ENCODE peak calls at places on chromosomes 7 and 10, in six cellular contexts. W is IMR-90, R is neuronal stem cell, K is H1, Q is mesenchymal stem cell, A is trophoblast cell. O is an unnamed sample. For H3K4me1, the result is how much of the 10 kb centered on the place peaks cover.

GRCh38 chr7:52940511-52940910 is 94.9 kb upstream of the POM121L12 start:
- DNase-seq in K (no peak), R (no peak), W (no peak), A (no peak), Q (no peak), O (no peak)

GRCh38 chr10:50807851-50808776 is 68.4 kb downstream of the ASAH2B start:
- DNase-seq in R (no peak), Q (peak), A (no peak), W (peak), K (no peak), O (peak)

GRCh38 chr10:67827811-67828210 is 10.2 kb downstream of the DNAJC12 start:
- DNase-seq in W (no peak), A (no peak), Q (no peak), R (no peak), K (no peak), O (no peak)

GRCh38 chr10:29257106-29257783 is 31.6 kb upstream of the LYZL1 start:
- DNase-seq in K (no peak), R (no peak), Q (peak), W (peak), A (peak), O (peak)

GRCh38 chr7:107581387-107582013 is 1.5 kb downstream of the BCAP29 start:
- DNase-seq in A (no peak), Q (peak), K (no peak), W (no peak), R (no peak), O (no peak)

GRCh38 chr7:152594801-152595200 is 81.1 kb downstream of the XRCC2 start:
- DNase-seq in K (no peak), A (no peak), W (no peak), Q (no peak), R (no peak), O (no peak)

GRCh38 chr7:45697576-45698136 is 123.5 kb downstream of the ADCY1 start:
- DNase-seq in K (no peak), A (no peak), Q (peak), R (no peak), W (peak), O (no peak)

GRCh38 chr10:68146133-68146532 is 36.8 kb downstream of the MYPN start:
- DNase-seq in Q (no peak), R (no peak), W (no peak), K (no peak), A (no peak), O (no peak)

GRCh38 chr10:47048533-47048905 is 137.3 kb downstream of the PTPN20 start:
- DNase-seq in R (no peak), W (no peak), Q (no peak), K (no peak), A (no peak), O (peak)

GRCh38 chr10:70832852-70833542 is 17.2 kb downstream of the SGPL1 start:
- DNase-seq in R (no peak), K (no peak), A (no peak), W (peak), Q (peak), O (no peak)

GRCh38 chr7:30005511-30005910 is 15.9 kb upstream of the SCRN1 start:
- DNase-seq in R (no peak), K (no peak), W (no peak), A (no peak), Q (no peak), O (no peak)

GRCh38 chr10:131901181-131901829 is 497 bp downstream of the PPP2R2D start:
- DNase-seq in A (peak), K (no peak), R (no peak), W (peak), Q (peak), O (peak)

GRCh38 chr7:66283003-66283920 is 78.1 kb downstream of the TPST1 start:
- DNase-seq in W (peak), K (no peak), R (no peak), Q (peak), A (no peak), O (no peak)

GRCh38 chr10:6840093-6840763 is 260.2 kb upstream of the PRKCQ start:
- DNase-seq in R (no peak), W (no peak), A (no peak), K (no peak), Q (peak), O (no peak)

GRCh38 chr7:101442426-101443070 is 79.9 kb downstream of the COL26A1 start:
- DNase-seq in K (no peak), W (no peak), Q (no peak), R (no peak), A (no peak), O (no peak)

GRCh38 chr7:80439894-80440811 is 71.7 kb downstream of the GNAT3 start:
- DNase-seq in Q (peak), W (peak), A (no peak), R (no peak), K (no peak), O (no peak)

GRCh38 chr7:122307228-122307619 is 2.7 kb upstream of the FEZF1 start:
- DNase-seq in A (no peak), W (no peak), K (peak), Q (no peak), R (no peak), O (peak)
- H3K4me3 ChIP-seq in A (no peak), W (no peak), K (peak), Q (no peak), R (no peak), O (peak)

GRCh38 chr7:120994512-120995363 is 6.2 kb downstream of the CPED1 start:
- DNase-seq in W (no peak), A (no peak), K (no peak), Q (no peak), R (no peak), O (no peak)
- H3K4me1 ChIP-seq in W (under half), A (under half), K (under half), Q (under half), R (under half), O (under half)

DNA sequence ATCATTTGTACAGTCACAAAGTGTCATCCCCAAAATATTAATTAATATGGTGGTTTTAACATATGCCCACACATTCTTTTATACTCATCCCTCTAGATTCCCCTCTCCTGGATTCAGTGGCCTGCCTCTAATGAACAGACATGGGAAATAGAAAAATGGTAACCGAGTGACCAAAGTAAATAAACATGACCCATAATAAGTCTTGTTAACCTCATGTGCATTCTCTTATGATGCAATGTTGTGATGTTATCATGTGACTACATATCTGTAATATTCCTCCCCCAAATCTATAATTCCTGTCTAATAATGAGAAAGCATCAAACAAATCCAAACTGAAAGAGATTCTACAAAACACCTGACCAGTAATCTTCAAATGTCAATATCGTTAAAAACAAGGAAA is 164.5 kb upstream of the PRSS1 start:
- DNase-seq in W (peak), Q (peak), K (no peak), R (no peak), A (no peak), O (no peak)
- H3K4ac ChIP-seq in W (no peak), Q (no peak), K (no peak), R (no peak), A (no peak), O (no peak)

GRCh38 chr10:75410135-75410787 is 8.7 kb upstream of the ZNF503 start:
- DNase-seq in K (no peak), A (no peak), R (no peak), Q (no peak), W (no peak), O (peak)
- H3K4me3 ChIP-seq in K (no peak), A (no peak), R (no peak), Q (no peak), W (no peak), O (no peak)

GRCh38 chr10:122114156-122114747 is 125.3 kb downstream of the TACC2 start:
- DNase-seq in K (no peak), W (peak), A (no peak), R (no peak), Q (peak), O (no peak)

GRCh38 chr10:122116331-122116730 is 127.4 kb downstream of the TACC2 start:
- DNase-seq in R (no peak), W (peak), A (no peak), K (no peak), Q (peak), O (no peak)

GRCh38 chr10:122117475-122117874 is 128.5 kb downstream of the TACC2 start:
- DNase-seq in K (no peak), Q (peak), A (no peak), R (no peak), W (no peak), O (no peak)

GRCh38 chr10:122113161-122113944 is 124.4 kb downstream of the TACC2 start:
- DNase-seq in K (peak), R (peak), W (peak), A (peak), Q (peak), O (peak)

GRCh38 chr10:122115874-122116273 is 126.9 kb downstream of the TACC2 start:
- DNase-seq in A (no peak), W (no peak), K (no peak), R (no peak), Q (peak), O (no peak)
- H3K4me1 ChIP-seq in A (under half), W (under half), K (under half), R (under half), Q (under half), O (under half)

GRCh38 chr7:2353650-2354172 is 916 bp upstream of the EIF3B start:
- DNase-seq in Q (peak), R (no peak), A (peak), W (peak), K (no peak), O (peak)
- H3K4ac ChIP-seq in Q (peak), R (no peak), A (peak), W (peak), K (peak), O (peak)

GRCh38 chr7:47538846-47539311 is 43.0 kb downstream of the TNS3 start:
- DNase-seq in Q (no peak), A (no peak), W (no peak), K (no peak), R (no peak), O (no peak)

GRCh38 chr7:47540387-47541093 is 41.4 kb downstream of the TNS3 start:
- DNase-seq in Q (peak), R (no peak), A (no peak), K (no peak), W (no peak), O (no peak)

GRCh38 chr7:47540053-47540386 is 41.9 kb downstream of the TNS3 start:
- DNase-seq in Q (no peak), K (no peak), R (no peak), A (no peak), W (no peak), O (no peak)

GRCh38 chr7:47537716-47538640 is 43.9 kb downstream of the TNS3 start:
- DNase-seq in Q (peak), R (no peak), K (no peak), A (no peak), W (no peak), O (no peak)

DNA sequence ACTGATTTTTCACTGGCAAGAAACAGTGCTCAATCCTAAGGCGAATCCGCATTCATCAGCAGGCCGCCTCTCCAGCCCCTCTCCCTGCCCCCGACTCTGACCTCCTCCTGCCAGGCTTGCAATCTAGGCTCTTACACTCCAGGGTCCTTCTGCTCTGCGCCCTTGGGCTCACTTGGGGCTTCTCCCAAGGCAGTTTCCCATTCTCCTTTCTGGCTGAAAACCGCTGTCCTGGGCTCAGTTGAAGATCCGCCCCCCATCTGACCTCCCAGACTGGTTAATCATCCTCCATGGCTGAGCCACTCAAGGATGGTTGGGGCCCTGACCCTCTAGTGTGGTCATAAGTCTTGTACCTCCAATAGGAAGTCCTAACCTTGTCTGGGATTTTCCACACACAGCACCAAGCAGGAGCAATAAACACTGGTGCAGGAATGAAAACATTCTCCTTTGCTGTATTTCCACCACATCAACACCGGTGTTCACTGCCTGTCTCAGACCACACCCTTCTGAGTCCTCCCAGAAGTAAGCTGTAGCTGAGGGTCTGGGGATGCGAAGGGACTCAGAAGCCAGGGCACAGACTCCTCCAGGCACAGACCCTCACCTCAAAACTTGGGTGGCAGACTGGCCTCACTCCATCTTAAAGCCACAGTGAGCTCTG is 42.4 kb downstream of the TNS3 start:
- DNase-seq in W (peak), K (no peak), Q (peak), A (no peak), R (no peak), O (no peak)
- H3K4me3 ChIP-seq in W (no peak), K (no peak), Q (no peak), A (no peak), R (no peak), O (no peak)

GRCh38 chr7:76040126-76040525 is 7.7 kb downstream of the STYXL1 start:
- DNase-seq in R (no peak), W (no peak), Q (no peak), K (no peak), A (no peak), O (no peak)
- H3K4me1 ChIP-seq in R (under half), W (under half), Q (under half), K (under half), A (under half), O (under half)

O was measured in mesendoderm.